ENCODE peak calls at places on chromosomes 13 and 19, in ten cellular contexts. One of them, this sample, is unnamed.
A peak's percentile ranks its signal among the peaks of the same experiment; 100 is the strongest.

GRCh38 chr19:8017808-8018207 is 12.4 kb upstream of the ELAVL1 start:
- DNase-seq in omental fat pad: no peak
- DNase-seq in neural progenitor cell: peak; percentile 52
- DNase-seq in lower leg skin: no peak
- DNase-seq in mammary epithelial cell: no peak
- DNase-seq in GM13977: peak; percentile 77
- DNase-seq in Peyer's patch: peak; percentile 84
- DNase-seq in psoas muscle: no peak
- DNase-seq in PC-3: no peak
- DNase-seq in heart right ventricle: no peak
- DNase-seq in this sample: no peak

GRCh38 chr13:46817081-46817480 is 20.1 kb upstream of the ESD start:
- DNase-seq in omental fat pad: no peak
- DNase-seq in neural progenitor cell: peak; percentile 17
- DNase-seq in lower leg skin: no peak
- DNase-seq in mammary epithelial cell: no peak
- DNase-seq in GM13977: no peak
- DNase-seq in Peyer's patch: no peak
- DNase-seq in psoas muscle: no peak
- DNase-seq in PC-3: no peak
- DNase-seq in heart right ventricle: no peak
- DNase-seq in this sample: no peak

GRCh38 chr19:41431426-41432386 is 4.5 kb upstream of the B3GNT8 start:
- DNase-seq in omental fat pad: no peak
- DNase-seq in neural progenitor cell: no peak
- DNase-seq in lower leg skin: no peak
- DNase-seq in mammary epithelial cell: peak; percentile 25
- DNase-seq in GM13977: peak; percentile 15
- DNase-seq in Peyer's patch: no peak
- DNase-seq in psoas muscle: peak; percentile 68
- DNase-seq in PC-3: no peak
- DNase-seq in heart right ventricle: peak; percentile 71
- DNase-seq in this sample: no peak

GRCh38 chr13:86986448-86986847 is 684.7 kb upstream of the SLITRK5 start:
- DNase-seq in omental fat pad: no peak
- DNase-seq in neural progenitor cell: peak; percentile 67
- DNase-seq in lower leg skin: no peak
- DNase-seq in mammary epithelial cell: no peak
- DNase-seq in GM13977: no peak
- DNase-seq in Peyer's patch: no peak
- DNase-seq in psoas muscle: no peak
- DNase-seq in PC-3: no peak
- DNase-seq in heart right ventricle: no peak
- DNase-seq in this sample: no peak

GRCh38 chr13:73056054-73056962 is 2.5 kb upstream of the KLF5 start:
- DNase-seq in omental fat pad: no peak
- DNase-seq in neural progenitor cell: peak; percentile 8
- DNase-seq in lower leg skin: no peak
- DNase-seq in mammary epithelial cell: peak; percentile 61
- DNase-seq in GM13977: no peak
- DNase-seq in Peyer's patch: no peak
- DNase-seq in psoas muscle: no peak
- DNase-seq in PC-3: peak; percentile 89
- DNase-seq in heart right ventricle: no peak
- DNase-seq in this sample: no peak

GRCh38 chr19:4575267-4575793 is 15.8 kb upstream of the SEMA6B start:
- DNase-seq in omental fat pad: peak; percentile 38
- DNase-seq in neural progenitor cell: peak; percentile 36
- DNase-seq in lower leg skin: no peak
- DNase-seq in mammary epithelial cell: peak; percentile 69
- DNase-seq in GM13977: no peak
- DNase-seq in Peyer's patch: no peak
- DNase-seq in psoas muscle: peak; percentile 79
- DNase-seq in PC-3: peak; percentile 90
- DNase-seq in heart right ventricle: peak; percentile 70
- DNase-seq in this sample: no peak

GRCh38 chr19:31625056-31625455 is 275.8 kb upstream of the TSHZ3 start:
- DNase-seq in omental fat pad: no peak
- DNase-seq in neural progenitor cell: no peak
- DNase-seq in lower leg skin: no peak
- DNase-seq in mammary epithelial cell: no peak
- DNase-seq in GM13977: no peak
- DNase-seq in Peyer's patch: no peak
- DNase-seq in psoas muscle: no peak
- DNase-seq in PC-3: no peak
- DNase-seq in heart right ventricle: no peak
- DNase-seq in this sample: no peak

GRCh38 chr19:7119582-7119981 is 50.1 kb downstream of the ZNF557 start:
- DNase-seq in omental fat pad: no peak
- DNase-seq in neural progenitor cell: no peak
- DNase-seq in lower leg skin: no peak
- DNase-seq in mammary epithelial cell: no peak
- DNase-seq in GM13977: no peak
- DNase-seq in Peyer's patch: no peak
- DNase-seq in psoas muscle: no peak
- DNase-seq in PC-3: no peak
- DNase-seq in heart right ventricle: no peak
- DNase-seq in this sample: no peak

GRCh38 chr13:41694902-41695301 is 237.6 kb downstream of the RGCC start:
- DNase-seq in omental fat pad: peak; percentile 25
- DNase-seq in neural progenitor cell: no peak
- DNase-seq in lower leg skin: peak; percentile 40
- DNase-seq in mammary epithelial cell: peak; percentile 84
- DNase-seq in GM13977: no peak
- DNase-seq in Peyer's patch: peak; percentile 48
- DNase-seq in psoas muscle: peak; percentile 62
- DNase-seq in PC-3: peak; percentile 87
- DNase-seq in heart right ventricle: peak; percentile 21
- DNase-seq in this sample: peak; percentile 40

GRCh38 chr19:40365613-40366401 is 17.3 kb downstream of the PLD3 start:
- DNase-seq in omental fat pad: peak; percentile 67
- DNase-seq in neural progenitor cell: peak; percentile 91
- DNase-seq in lower leg skin: peak; percentile 35
- DNase-seq in mammary epithelial cell: no peak
- DNase-seq in GM13977: peak; percentile 97
- DNase-seq in Peyer's patch: peak; percentile 60
- DNase-seq in psoas muscle: no peak
- DNase-seq in PC-3: peak; percentile 65
- DNase-seq in heart right ventricle: peak; percentile 72
- DNase-seq in this sample: peak; percentile 64

GRCh38 chr13:72293206-72293605 is 426.2 kb upstream of the DACH1 start:
- DNase-seq in omental fat pad: no peak
- DNase-seq in neural progenitor cell: no peak
- DNase-seq in lower leg skin: no peak
- DNase-seq in mammary epithelial cell: peak; percentile 38
- DNase-seq in GM13977: no peak
- DNase-seq in Peyer's patch: no peak
- DNase-seq in psoas muscle: no peak
- DNase-seq in PC-3: peak; percentile 36
- DNase-seq in heart right ventricle: no peak
- DNase-seq in this sample: no peak

GRCh38 chr19:35869327-35870123 is 1.2 kb downstream of the APLP1 start:
- DNase-seq in omental fat pad: peak; percentile 46
- DNase-seq in neural progenitor cell: peak; percentile 99
- DNase-seq in lower leg skin: peak; percentile 29
- DNase-seq in mammary epithelial cell: peak; percentile 60
- DNase-seq in GM13977: peak; percentile 92
- DNase-seq in Peyer's patch: peak; percentile 83
- DNase-seq in psoas muscle: peak; percentile 69
- DNase-seq in PC-3: peak; percentile 81
- DNase-seq in heart right ventricle: peak; percentile 66
- DNase-seq in this sample: peak; percentile 25

GRCh38 chr13:84570831-84571230 is 688.6 kb upstream of the SLITRK1 start:
- DNase-seq in omental fat pad: no peak
- DNase-seq in neural progenitor cell: no peak
- DNase-seq in lower leg skin: no peak
- DNase-seq in mammary epithelial cell: no peak
- DNase-seq in GM13977: no peak
- DNase-seq in Peyer's patch: no peak
- DNase-seq in psoas muscle: no peak
- DNase-seq in PC-3: no peak
- DNase-seq in heart right ventricle: no peak
- DNase-seq in this sample: no peak

GRCh38 chr13:84567848-84568247 is 685.6 kb upstream of the SLITRK1 start:
- DNase-seq in omental fat pad: no peak
- DNase-seq in neural progenitor cell: no peak
- DNase-seq in lower leg skin: no peak
- DNase-seq in mammary epithelial cell: no peak
- DNase-seq in GM13977: no peak
- DNase-seq in Peyer's patch: no peak
- DNase-seq in psoas muscle: no peak
- DNase-seq in PC-3: no peak
- DNase-seq in heart right ventricle: no peak
- DNase-seq in this sample: no peak

GRCh38 chr13:84574851-84575250 is 692.6 kb upstream of the SLITRK1 start:
- DNase-seq in omental fat pad: no peak
- DNase-seq in neural progenitor cell: no peak
- DNase-seq in lower leg skin: no peak
- DNase-seq in mammary epithelial cell: no peak
- DNase-seq in GM13977: no peak
- DNase-seq in Peyer's patch: no peak
- DNase-seq in psoas muscle: no peak
- DNase-seq in PC-3: peak; percentile 36
- DNase-seq in heart right ventricle: no peak
- DNase-seq in this sample: no peak

DNA sequence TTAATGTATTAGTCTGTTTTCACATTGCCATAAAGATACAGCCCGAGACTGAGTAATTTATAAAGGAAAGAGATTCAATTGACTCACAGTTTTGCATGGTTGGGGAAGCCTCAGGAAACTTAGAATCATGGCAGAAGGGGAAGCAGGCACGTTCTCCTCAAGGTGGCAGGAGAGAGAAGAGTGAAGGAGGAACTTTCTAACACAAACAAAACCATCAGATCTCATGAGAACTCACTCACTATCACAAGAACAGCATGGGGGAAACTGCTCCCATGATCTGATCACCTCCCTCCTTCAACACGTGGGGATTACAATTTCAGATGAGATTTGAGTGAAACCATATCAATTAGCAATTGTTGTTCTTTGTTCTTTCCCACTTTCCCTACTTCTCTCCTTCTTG is 689.0 kb upstream of the SLITRK1 start:
- DNase-seq in omental fat pad: no peak
- DNase-seq in neural progenitor cell: no peak
- DNase-seq in lower leg skin: no peak
- DNase-seq in mammary epithelial cell: no peak
- DNase-seq in GM13977: no peak
- DNase-seq in Peyer's patch: no peak
- DNase-seq in psoas muscle: no peak
- DNase-seq in PC-3: no peak
- DNase-seq in heart right ventricle: no peak
- DNase-seq in this sample: no peak
- TF ChIP-seq CTCF in omental fat pad: no peak
- TF ChIP-seq CTCF in neural progenitor cell: no peak
- TF ChIP-seq CTCF in lower leg skin: no peak
- TF ChIP-seq CTCF in mammary epithelial cell: peak; percentile 6
- TF ChIP-seq CTCF in GM13977: no peak
- TF ChIP-seq CTCF in Peyer's patch: no peak
- TF ChIP-seq CTCF in psoas muscle: no peak
- TF ChIP-seq CTCF in PC-3: no peak
- TF ChIP-seq CTCF in heart right ventricle: no peak
- TF ChIP-seq CTCF in this sample: no peak

GRCh38 chr19:44551850-44552249 is 22.4 kb upstream of the CEACAM20 start:
- DNase-seq in omental fat pad: no peak
- DNase-seq in neural progenitor cell: no peak
- DNase-seq in lower leg skin: no peak
- DNase-seq in mammary epithelial cell: no peak
- DNase-seq in GM13977: no peak
- DNase-seq in Peyer's patch: no peak
- DNase-seq in psoas muscle: no peak
- DNase-seq in PC-3: no peak
- DNase-seq in heart right ventricle: no peak
- DNase-seq in this sample: no peak

GRCh38 chr19:44554641-44555246 is 25.3 kb upstream of the CEACAM20 start:
- DNase-seq in omental fat pad: no peak
- DNase-seq in neural progenitor cell: no peak
- DNase-seq in lower leg skin: no peak
- DNase-seq in mammary epithelial cell: no peak
- DNase-seq in GM13977: no peak
- DNase-seq in Peyer's patch: no peak
- DNase-seq in psoas muscle: no peak
- DNase-seq in PC-3: no peak
- DNase-seq in heart right ventricle: no peak
- DNase-seq in this sample: no peak

GRCh38 chr19:44549507-44549906 is 20.0 kb upstream of the CEACAM20 start:
- DNase-seq in omental fat pad: no peak
- DNase-seq in neural progenitor cell: no peak
- DNase-seq in lower leg skin: no peak
- DNase-seq in mammary epithelial cell: no peak
- DNase-seq in GM13977: no peak
- DNase-seq in Peyer's patch: no peak
- DNase-seq in psoas muscle: no peak
- DNase-seq in PC-3: no peak
- DNase-seq in heart right ventricle: no peak
- DNase-seq in this sample: no peak

GRCh38 chr19:44553478-44554171 is 24.1 kb upstream of the CEACAM20 start:
- DNase-seq in omental fat pad: no peak
- DNase-seq in neural progenitor cell: no peak
- DNase-seq in lower leg skin: no peak
- DNase-seq in mammary epithelial cell: peak; percentile 96
- DNase-seq in GM13977: no peak
- DNase-seq in Peyer's patch: no peak
- DNase-seq in psoas muscle: no peak
- DNase-seq in PC-3: no peak
- DNase-seq in heart right ventricle: no peak
- DNase-seq in this sample: no peak

GRCh38 chr19:44552324-44552723 is 22.8 kb upstream of the CEACAM20 start:
- DNase-seq in omental fat pad: no peak
- DNase-seq in neural progenitor cell: peak; percentile 70
- DNase-seq in lower leg skin: no peak
- DNase-seq in mammary epithelial cell: peak; percentile 45
- DNase-seq in GM13977: peak; percentile 24
- DNase-seq in Peyer's patch: peak; percentile 60
- DNase-seq in psoas muscle: no peak
- DNase-seq in PC-3: peak; percentile 60
- DNase-seq in heart right ventricle: peak; percentile 17
- DNase-seq in this sample: no peak
- TF ChIP-seq CTCF in omental fat pad: no peak
- TF ChIP-seq CTCF in neural progenitor cell: peak; percentile 75
- TF ChIP-seq CTCF in lower leg skin: no peak
- TF ChIP-seq CTCF in mammary epithelial cell: peak; percentile 77
- TF ChIP-seq CTCF in GM13977: peak; percentile 52
- TF ChIP-seq CTCF in Peyer's patch: peak; percentile 24
- TF ChIP-seq CTCF in psoas muscle: peak; percentile 14
- TF ChIP-seq CTCF in PC-3: peak; percentile 66
- TF ChIP-seq CTCF in heart right ventricle: peak; percentile 17
- TF ChIP-seq CTCF in this sample: no peak

GRCh38 chr19:45161715-45162463 is 1.1 kb upstream of the NKPD1 start:
- DNase-seq in omental fat pad: no peak
- DNase-seq in neural progenitor cell: peak; percentile 84
- DNase-seq in lower leg skin: no peak
- DNase-seq in mammary epithelial cell: no peak
- DNase-seq in GM13977: peak; percentile 16
- DNase-seq in Peyer's patch: no peak
- DNase-seq in psoas muscle: peak; percentile 76
- DNase-seq in PC-3: peak; percentile 25
- DNase-seq in heart right ventricle: no peak
- DNase-seq in this sample: no peak
- TF ChIP-seq CTCF in omental fat pad: no peak
- TF ChIP-seq CTCF in neural progenitor cell: peak; percentile 79
- TF ChIP-seq CTCF in lower leg skin: no peak
- TF ChIP-seq CTCF in mammary epithelial cell: peak; percentile 52
- TF ChIP-seq CTCF in GM13977: peak; percentile 13
- TF ChIP-seq CTCF in Peyer's patch: no peak
- TF ChIP-seq CTCF in psoas muscle: peak; percentile 44
- TF ChIP-seq CTCF in PC-3: peak; percentile 60
- TF ChIP-seq CTCF in heart right ventricle: peak; percentile 35
- TF ChIP-seq CTCF in this sample: peak; percentile 58

GRCh38 chr13:23899555-23899954 is 2.3 kb upstream of the C1QTNF9B start:
- DNase-seq in omental fat pad: no peak
- DNase-seq in neural progenitor cell: peak; percentile 34
- DNase-seq in lower leg skin: no peak
- DNase-seq in mammary epithelial cell: peak; percentile 27
- DNase-seq in GM13977: no peak
- DNase-seq in Peyer's patch: peak; percentile 62
- DNase-seq in psoas muscle: no peak
- DNase-seq in PC-3: peak; percentile 70
- DNase-seq in heart right ventricle: no peak
- DNase-seq in this sample: no peak
- TF ChIP-seq CTCF in omental fat pad: no peak
- TF ChIP-seq CTCF in neural progenitor cell: peak; percentile 68
- TF ChIP-seq CTCF in lower leg skin: no peak
- TF ChIP-seq CTCF in mammary epithelial cell: peak; percentile 65
- TF ChIP-seq CTCF in GM13977: peak; percentile 54
- TF ChIP-seq CTCF in Peyer's patch: peak; percentile 61
- TF ChIP-seq CTCF in psoas muscle: peak; percentile 58
- TF ChIP-seq CTCF in PC-3: peak; percentile 75
- TF ChIP-seq CTCF in heart right ventricle: peak; percentile 77
- TF ChIP-seq CTCF in this sample: peak; percentile 20